ENCODE peak calls at places on chromosomes 2 and 18, in nine cellular contexts. Z, A, D, E, F, T, W, S and V are unnamed samples.

GRCh38 chr2:237733677-237734300 is 64.8 kb upstream of the RBM44 start:
- DNase-seq in T (no peak), W (no peak), E (no peak), S (no peak), F (no peak), A (no peak), Z (no peak), D (no peak), V (no peak)

GRCh38 chr2:38981670-38982357 is 92.1 kb downstream of the ARHGEF33 start:
- DNase-seq in D (no peak), W (no peak), F (no peak), S (no peak), E (no peak), A (no peak), Z (no peak), T (no peak), V (no peak)

GRCh38 chr2:235027558-235028214 is 75.9 kb downstream of the SH3BP4 start:
- DNase-seq in D (no peak), T (no peak), A (no peak), E (no peak), F (no peak), W (no peak), Z (peak; percentile 68), S (no peak), V (no peak)

GRCh38 chr2:183029219-183029618 is 9.0 kb downstream of the NCKAP1 start:
- DNase-seq in S (no peak), D (no peak), F (no peak), T (no peak), A (no peak), Z (peak; percentile 43), W (no peak), E (no peak), V (no peak)

GRCh38 chr2:74648009-74648443 is at the start of gene M1AP:
- DNase-seq in A (peak; percentile 23), E (no peak), W (no peak), D (no peak), Z (no peak), T (no peak), F (no peak), S (peak; percentile 22), V (no peak)

GRCh38 chr2:224222320-224222719 is 179.6 kb downstream of the FAM124B start:
- DNase-seq in S (no peak), W (no peak), A (no peak), T (no peak), Z (peak; percentile 8), F (no peak), D (no peak), E (no peak), V (no peak)

GRCh38 chr2:7281802-7282201 is 364.6 kb downstream of the RNF144A start:
- DNase-seq in F (no peak), E (no peak), S (no peak), W (no peak), Z (no peak), T (no peak), D (no peak), A (no peak), V (no peak)

GRCh38 chr18:43758734-43759133 is 481.4 kb upstream of the SYT4 start:
- DNase-seq in F (no peak), S (no peak), W (no peak), Z (no peak), E (no peak), D (no peak), A (no peak), T (no peak), V (no peak)

DNA sequence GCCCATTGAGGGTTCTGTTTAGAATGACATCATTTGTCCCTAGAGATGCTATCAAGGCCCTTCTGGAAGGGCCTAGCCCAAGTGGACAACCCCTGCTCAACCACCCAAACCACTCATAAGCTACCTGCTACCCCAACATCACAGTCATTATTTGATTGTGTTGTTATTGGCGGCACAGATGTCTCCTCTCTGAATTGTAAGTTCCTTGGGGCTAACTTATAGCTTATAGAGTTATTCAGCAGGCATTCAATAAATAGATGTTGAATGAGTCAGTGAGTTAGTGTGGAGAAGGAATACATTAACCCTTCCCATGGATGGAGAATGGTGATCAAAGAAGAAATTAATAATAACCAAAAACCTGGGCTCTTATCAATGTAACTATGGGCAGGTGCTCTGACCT is 80.0 kb downstream of the ACAA2 start:
- DNase-seq in S (no peak), T (no peak), A (no peak), D (no peak), Z (peak; percentile 18), F (no peak), E (no peak), W (no peak), V (no peak)
- TF ChIP-seq CTCF in S (no peak), T (no peak), A (no peak), D (no peak), Z (no peak), F (no peak), E (no peak), W (no peak), V (no peak)

GRCh38 chr2:98935777-98936132 is 270 bp downstream of the CRACDL start:
- DNase-seq in E (no peak), F (no peak), A (no peak), D (no peak), T (no peak), Z (no peak), S (no peak), W (no peak), V (no peak)

GRCh38 chr2:98936917-98937351 is 909 bp upstream of the CRACDL start:
- DNase-seq in D (peak; percentile 16), F (no peak), W (peak; percentile 51), T (no peak), Z (no peak), E (no peak), S (no peak), A (peak; percentile 57), V (no peak)

GRCh38 chr2:98935111-98935770 is 784 bp downstream of the CRACDL start:
- DNase-seq in D (no peak), W (no peak), T (no peak), A (no peak), S (no peak), Z (no peak), F (no peak), E (no peak), V (no peak)

GRCh38 chr2:98937906-98938305 is 1.9 kb upstream of the CRACDL start:
- DNase-seq in T (no peak), Z (no peak), F (no peak), S (no peak), E (no peak), W (no peak), A (no peak), D (no peak), V (no peak)

DNA sequence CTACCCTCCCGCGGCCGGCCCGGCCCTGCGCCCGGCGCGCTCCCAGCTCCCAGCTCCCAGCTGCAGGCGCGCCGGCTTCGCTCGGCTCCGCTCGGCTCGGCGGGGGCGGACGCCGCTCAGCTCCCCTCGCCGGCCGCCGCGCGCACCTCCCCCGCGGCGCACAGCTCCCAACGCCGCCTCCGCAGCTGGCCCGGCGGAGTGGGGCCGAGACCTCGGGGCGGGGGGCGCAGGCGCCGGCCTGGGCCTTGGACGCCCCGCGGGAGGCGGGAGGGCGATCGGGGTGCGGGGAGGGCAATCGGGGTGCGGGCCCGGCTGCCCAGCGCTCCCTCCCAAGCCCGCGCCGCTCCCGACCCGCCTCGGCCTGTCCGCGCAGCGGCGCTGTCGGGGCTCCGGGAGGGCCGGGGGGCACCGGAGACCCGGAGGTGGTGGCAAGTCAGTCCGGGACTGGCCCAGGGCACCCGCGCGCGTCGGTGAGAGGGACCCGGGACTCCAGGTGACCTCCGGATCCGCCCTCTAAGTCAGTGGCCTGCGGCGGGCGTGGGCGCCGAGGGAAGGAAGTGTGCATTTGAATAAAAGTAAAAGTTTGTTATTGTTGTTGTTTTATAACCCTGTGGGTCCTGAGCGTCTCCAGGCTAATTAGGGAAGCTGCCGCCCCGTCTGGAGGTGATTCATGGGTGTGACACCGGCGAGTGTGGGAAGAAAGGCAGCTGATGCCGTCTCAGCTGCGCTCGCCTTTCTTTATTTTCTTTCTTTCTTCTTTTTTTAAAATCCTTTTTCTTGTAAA is at the start of gene CRACDL:
- DNase-seq in T (no peak), A (peak; percentile 73), D (no peak), W (peak; percentile 64), E (no peak), F (no peak), Z (no peak), S (peak; percentile 29), V (no peak)
- TF ChIP-seq CTCF in T (no peak), A (no peak), D (no peak), W (no peak), E (no peak), F (peak; percentile 11), Z (no peak), S (no peak), V (no peak)

GRCh38 chr2:136119717-136120675 is 2.0 kb upstream of the CXCR4 start:
- DNase-seq in S (no peak), F (no peak), A (no peak), Z (no peak), D (no peak), E (no peak), T (no peak), W (no peak), V (no peak)

GRCh38 chr2:136118819-136119716 is 1.1 kb upstream of the CXCR4 start:
- DNase-seq in S (peak; percentile 78), D (peak; percentile 51), W (peak; percentile 85), Z (no peak), T (peak; percentile 27), A (peak; percentile 81), F (no peak), E (peak; percentile 62), V (no peak)

GRCh38 chr2:136116813-136117390 is 1.0 kb downstream of the CXCR4 start:
- DNase-seq in T (no peak), W (peak; percentile 77), E (peak; percentile 38), D (peak; percentile 18), Z (no peak), A (peak; percentile 46), S (peak; percentile 59), F (no peak), V (peak; percentile 52)

GRCh38 chr2:136117391-136117841 is 533 bp downstream of the CXCR4 start:
- DNase-seq in W (peak; percentile 80), F (no peak), S (peak; percentile 58), Z (peak; percentile 26), E (peak; percentile 35), D (peak; percentile 45), T (no peak), A (peak; percentile 69), V (no peak)

GRCh38 chr2:136117909-136118818 is at the start of gene CXCR4:
- DNase-seq in E (peak; percentile 73), T (no peak), A (peak; percentile 94), S (peak; percentile 90), D (peak; percentile 86), W (peak; percentile 87), Z (peak; percentile 2), F (no peak), V (no peak)
- TF ChIP-seq CTCF in E (no peak), T (no peak), A (peak; percentile 14), S (no peak), D (peak; percentile 30), W (no peak), Z (no peak), F (peak; percentile 28), V (peak; percentile 21)

GRCh38 chr2:36756438-36756837 is 59.9 kb downstream of the VIT start:
- DNase-seq in D (no peak), W (no peak), S (no peak), A (no peak), Z (no peak), E (no peak), T (no peak), F (peak; percentile 8), V (no peak)

GRCh38 chr2:36754578-36754977 is 58.1 kb downstream of the VIT start:
- DNase-seq in E (no peak), D (no peak), A (no peak), Z (no peak), F (no peak), S (no peak), T (no peak), W (no peak), V (no peak)

GRCh38 chr2:36748166-36748565 is 51.7 kb downstream of the VIT start:
- DNase-seq in E (no peak), D (no peak), F (no peak), W (no peak), S (no peak), T (no peak), Z (peak; percentile 35), A (no peak), V (no peak)

GRCh38 chr2:36750101-36750500 is 53.6 kb downstream of the VIT start:
- DNase-seq in T (no peak), W (no peak), Z (no peak), F (no peak), S (no peak), A (no peak), E (no peak), D (no peak), V (no peak)

DNA sequence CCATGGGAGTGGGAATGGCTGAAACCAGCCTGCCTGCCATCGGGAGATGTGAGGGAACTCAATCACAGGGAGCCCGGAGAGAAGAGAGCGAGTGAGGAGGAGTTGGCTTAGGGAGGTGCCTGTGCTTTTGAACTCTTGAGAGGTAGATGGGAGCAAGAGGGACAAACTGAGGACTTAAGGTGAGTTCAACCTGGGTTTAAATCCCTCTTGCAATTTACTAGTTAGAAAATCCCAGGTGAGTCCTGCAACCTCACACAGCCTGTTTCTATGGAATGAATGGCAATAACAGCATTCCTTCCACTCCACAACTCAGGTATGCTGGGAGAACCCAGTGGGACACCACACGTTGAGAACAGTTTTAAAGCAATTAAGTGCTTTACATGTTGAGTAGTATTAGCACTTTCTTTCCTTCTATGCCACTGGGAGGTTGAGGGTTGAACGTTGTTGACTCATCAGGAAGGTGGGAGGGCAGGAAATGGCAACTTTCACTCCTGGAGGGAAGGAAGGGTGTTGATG is 57.3 kb downstream of the VIT start:
- DNase-seq in Z (no peak), E (no peak), D (no peak), F (no peak), W (no peak), A (no peak), T (no peak), S (no peak), V (no peak)
- TF ChIP-seq CTCF in Z (no peak), E (no peak), D (no peak), F (no peak), W (no peak), A (no peak), T (no peak), S (no peak), V (no peak)